ENCODE peak calls at places on chromosomes 5 and 9, in seven cellular contexts. R, S, Y, T, D, P and Q are unnamed samples.

GRCh38 chr5:98454904-98455303 is 318.6 kb upstream of the RGMB start:
- DNase-seq in R (no peak), S (peak; percentile 96), Y (no peak), T (peak; percentile 93), D (peak; percentile 0), P (peak; percentile 93), Q (no peak)

GRCh38 chr9:102459828-102460227 is 535.3 kb upstream of the CYLC2 start:
- DNase-seq in R (no peak), S (no peak), Y (no peak), T (no peak), D (no peak), P (no peak), Q (peak; percentile 37)

GRCh38 chr5:81268797-81269196 is 32.6 kb upstream of the ZCCHC9 start:
- DNase-seq in R (no peak), S (peak; percentile 81), Y (no peak), T (peak; percentile 86), D (peak; percentile 38), P (peak; percentile 90), Q (no peak)

GRCh38 chr5:170626507-170627150 is 122.8 kb downstream of the KCNIP1 start:
- DNase-seq in R (no peak), S (no peak), Y (no peak), T (no peak), D (no peak), P (no peak), Q (no peak)

GRCh38 chr9:74783408-74783807 is 104.3 kb downstream of the TRPM6 start:
- DNase-seq in R (no peak), S (peak; percentile 68), Y (no peak), T (peak; percentile 61), D (no peak), P (peak; percentile 91), Q (no peak)

GRCh38 chr9:109320734-109321448 is at the start of gene EPB41L4B:
- DNase-seq in R (peak; percentile 80), S (peak; percentile 69), Y (peak; percentile 18), T (peak; percentile 51), D (peak; percentile 73), P (peak; percentile 90), Q (peak; percentile 95)

GRCh38 chr5:94433393-94434149 is 184.8 kb downstream of the KIAA0825 start:
- DNase-seq in R (no peak), S (peak; percentile 95), Y (no peak), T (peak; percentile 34), D (peak; percentile 73), P (peak; percentile 94), Q (peak; percentile 7)

GRCh38 chr9:126307306-126308061 is 19.1 kb upstream of the MVB12B start:
- DNase-seq in R (no peak), S (no peak), Y (no peak), T (no peak), D (no peak), P (peak; percentile 12), Q (no peak)

GRCh38 chr5:82100303-82101077 is 128.7 kb downstream of the ATG10 start:
- DNase-seq in R (no peak), S (no peak), Y (no peak), T (peak; percentile 72), D (no peak), P (peak; percentile 3), Q (peak; percentile 66)

GRCh38 chr9:4904322-4905134 is 80.5 kb upstream of the JAK2 start:
- DNase-seq in R (no peak), S (peak; percentile 91), Y (no peak), T (peak; percentile 77), D (no peak), P (peak; percentile 79), Q (no peak)

GRCh38 chr9:98291775-98292174 is 36.3 kb upstream of the TBC1D2 start:
- DNase-seq in R (no peak), S (no peak), Y (no peak), T (no peak), D (no peak), P (no peak), Q (no peak)

GRCh38 chr5:50759526-50760280 is 93.3 kb downstream of the PARP8 start:
- DNase-seq in R (no peak), S (peak; percentile 65), Y (no peak), T (no peak), D (no peak), P (no peak), Q (no peak)

GRCh38 chr5:33343661-33344327 is 97.0 kb upstream of the TARS1 start:
- DNase-seq in R (no peak), S (peak; percentile 91), Y (no peak), T (peak; percentile 91), D (peak; percentile 4), P (peak; percentile 87), Q (no peak)

GRCh38 chr9:132768932-132769894 is 98.9 kb downstream of the GTF3C4 start:
- DNase-seq in R (peak; percentile 72), S (peak; percentile 49), Y (peak; percentile 14), T (peak; percentile 46), D (no peak), P (peak; percentile 65), Q (peak; percentile 82)

GRCh38 chr5:139655727-139656271 is 7.7 kb downstream of the CXXC5 start:
- DNase-seq in R (no peak), S (peak; percentile 82), Y (no peak), T (no peak), D (no peak), P (peak; percentile 82), Q (no peak)

GRCh38 chr5:145660897-145661650 is 174.1 kb downstream of the PRELID2 start:
- DNase-seq in R (no peak), S (peak; percentile 89), Y (no peak), T (peak; percentile 55), D (no peak), P (peak; percentile 84), Q (no peak)

GRCh38 chr5:34626036-34626435 is 30.1 kb upstream of the RAI14 start:
- DNase-seq in R (no peak), S (peak; percentile 57), Y (no peak), T (peak; percentile 86), D (no peak), P (peak; percentile 78), Q (no peak)

GRCh38 chr5:72607381-72607780 is 100.2 kb upstream of the ZNF366 start:
- DNase-seq in R (no peak), S (no peak), Y (no peak), T (no peak), D (no peak), P (no peak), Q (no peak)

GRCh38 chr5:74326571-74327338 is 313.8 kb downstream of the ENC1 start:
- DNase-seq in R (peak; percentile 56), S (peak; percentile 90), Y (no peak), T (peak; percentile 100), D (peak; percentile 87), P (peak; percentile 86), Q (peak; percentile 92)

GRCh38 chr5:136174021-136174659 is 18.8 kb downstream of the SMIM32 start:
- DNase-seq in R (no peak), S (peak; percentile 75), Y (no peak), T (peak; percentile 44), D (peak; percentile 15), P (peak; percentile 70), Q (peak; percentile 60)

GRCh38 chr5:178420424-178420823 is 169.8 kb downstream of the COL23A1 start:
- DNase-seq in R (no peak), S (no peak), Y (no peak), T (no peak), D (no peak), P (no peak), Q (no peak)

DNA sequence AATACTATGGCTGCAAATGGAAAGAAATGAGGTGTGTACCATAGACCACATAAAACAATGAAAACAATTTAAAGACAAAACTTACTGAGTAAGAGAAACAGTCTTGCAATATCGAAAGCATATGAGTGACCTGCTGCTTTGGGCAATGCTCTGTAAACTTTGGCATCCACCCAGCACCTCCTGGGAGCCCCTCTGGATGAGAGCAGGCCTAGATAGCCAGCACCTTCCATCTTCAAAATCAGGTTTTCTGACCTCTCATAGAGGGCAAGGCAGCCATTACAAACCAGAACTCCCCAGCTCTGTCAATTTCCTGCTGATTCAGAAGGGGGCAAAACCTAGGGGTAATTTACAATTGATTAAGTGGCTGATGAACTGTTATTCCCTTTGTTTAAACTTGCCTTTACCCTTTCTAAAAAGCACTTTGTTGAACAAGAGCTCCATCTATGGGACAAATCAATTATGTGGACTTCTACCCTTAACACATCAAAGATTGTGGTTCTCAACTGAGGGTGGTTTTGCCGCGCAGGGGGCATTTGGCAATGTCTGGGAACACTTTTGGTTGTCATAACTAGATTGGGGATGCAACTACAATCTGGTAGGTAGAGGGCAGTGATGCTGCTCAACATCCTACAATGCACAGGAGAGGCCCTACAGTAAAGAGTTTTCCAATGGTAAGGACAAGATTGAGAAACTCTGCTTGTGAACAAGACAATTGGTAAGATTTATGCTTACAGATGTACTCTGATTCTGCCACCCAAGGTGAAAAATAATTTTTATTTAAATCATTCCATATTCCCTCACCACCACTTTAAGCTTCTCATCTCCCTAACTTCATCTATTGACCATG is 184.2 kb downstream of the MARCHF11 start:
- DNase-seq in R (no peak), S (peak; percentile 49), Y (no peak), T (peak; percentile 21), D (no peak), P (peak; percentile 67), Q (no peak)
- TF ChIP-seq CTCF in R (no peak), S (peak; percentile 81), Y (peak; percentile 16), T (peak; percentile 61), D (no peak), P (peak; percentile 60), Q (peak; percentile 10)

GRCh38 chr5:115170924-115171510 is 1.3 kb upstream of the TRIM36 start:
- DNase-seq in R (no peak), S (no peak), Y (no peak), T (no peak), D (no peak), P (peak; percentile 17), Q (no peak)
- H3K4me3 ChIP-seq in R (peak overlapping the region; percentile 73), S (no peak overlapping the region), Y (peak overlapping the region; percentile 83), T (peak overlapping the region; percentile 87), D (peak overlapping the region; percentile 89), P (no peak overlapping the region), Q (peak overlapping the region; percentile 84)

GRCh38 chr5:89255845-89256463 is 373.0 kb upstream of the MEF2C start:
- DNase-seq in R (no peak), S (peak; percentile 70), Y (no peak), T (peak; percentile 77), D (peak; percentile 56), P (peak; percentile 65), Q (peak; percentile 42)

GRCh38 chr5:89263846-89264245 is 380.9 kb upstream of the MEF2C start:
- DNase-seq in R (no peak), S (no peak), Y (no peak), T (no peak), D (no peak), P (no peak), Q (peak; percentile 32)

GRCh38 chr5:89265511-89266169 is 382.7 kb upstream of the MEF2C start:
- DNase-seq in R (no peak), S (peak; percentile 89), Y (no peak), T (peak; percentile 91), D (no peak), P (peak; percentile 85), Q (no peak)

GRCh38 chr5:89262030-89262429 is 379.0 kb upstream of the MEF2C start:
- DNase-seq in R (no peak), S (no peak), Y (no peak), T (no peak), D (no peak), P (no peak), Q (no peak)

GRCh38 chr5:89260254-89260653 is 377.3 kb upstream of the MEF2C start:
- DNase-seq in R (no peak), S (no peak), Y (no peak), T (peak; percentile 25), D (no peak), P (peak; percentile 52), Q (no peak)
- TF ChIP-seq CTCF in R (no peak), S (no peak), Y (no peak), T (no peak), D (no peak), P (no peak), Q (no peak)

DNA sequence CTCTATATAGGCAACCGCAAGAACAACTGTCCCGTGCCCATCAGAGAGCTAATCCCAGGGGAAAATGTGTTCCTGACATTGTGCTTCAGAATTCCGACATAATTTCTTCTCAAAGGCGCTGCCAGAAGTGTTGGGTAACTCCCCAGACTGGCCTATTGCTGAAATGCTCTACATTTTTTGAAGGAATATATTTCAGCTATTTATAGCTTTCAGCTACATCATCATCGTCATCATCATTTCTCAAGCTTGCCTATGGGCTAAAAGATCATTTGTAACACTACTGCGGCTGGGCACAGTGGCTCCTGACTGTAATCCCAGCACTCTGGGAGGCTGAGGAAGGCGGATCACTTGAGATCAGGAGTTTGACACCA is 49.7 kb downstream of the MYO10 start:
- DNase-seq in R (no peak), S (peak; percentile 94), Y (no peak), T (peak; percentile 83), D (no peak), P (peak; percentile 73), Q (no peak)
- H3K4me3 ChIP-seq in R (no peak overlapping the region), S (no peak overlapping the region), Y (no peak overlapping the region), T (no peak overlapping the region), D (no peak overlapping the region), P (no peak overlapping the region), Q (no peak overlapping the region)